ENCODE peak calls at places on chromosomes 12 and 14, in six cellular contexts. V is suprapubic skin, I is stomach, W is HCT116, L is vagina, E is HL-60. F is an unnamed sample.

GRCh38 chr12:24822121-24822899 is 126.6 kb downstream of the BCAT1 start:
- DNase-seq in V (no peak), I (no peak), W (no peak), L (no peak), E (no peak), F (no peak)

GRCh38 chr14:102164241-102164641 is 24.5 kb downstream of the WDR20 start:
- DNase-seq in V (no peak), I (no peak), W (no peak), L (no peak), E (no peak), F (no peak)

GRCh38 chr14:103126873-103127304 is 3.6 kb downstream of the TNFAIP2 start:
- DNase-seq in V (no peak), I (peak; percentile 88), W (no peak), L (no peak), E (no peak), F (peak; percentile 71)

GRCh38 chr12:15788266-15789214 is 648 bp downstream of the EPS8 start:
- DNase-seq in V (peak; percentile 60), I (peak; percentile 60), W (peak; percentile 34), L (no peak), E (no peak), F (peak; percentile 51)

GRCh38 chr12:92178340-92178739 is 32.7 kb upstream of the BTG1 start:
- DNase-seq in V (no peak), I (no peak), W (no peak), L (no peak), E (no peak), F (no peak)

GRCh38 chr12:122423258-122424165 is 1.0 kb upstream of the CLIP1 start:
- DNase-seq in V (no peak), I (no peak), W (peak; percentile 50), L (no peak), E (no peak), F (peak; percentile 31)

GRCh38 chr14:64899958-64900357 is 14.3 kb upstream of the CHURC1 start:
- DNase-seq in V (no peak), I (no peak), W (no peak), L (no peak), E (no peak), F (no peak)

GRCh38 chr12:75650989-75651695 is 139.7 kb upstream of the KRR1 start:
- DNase-seq in V (no peak), I (no peak), W (no peak), L (no peak), E (no peak), F (no peak)

GRCh38 chr14:53924754-53925153 is 31.9 kb downstream of the BMP4 start:
- DNase-seq in V (no peak), I (no peak), W (peak; percentile 10), L (no peak), E (no peak), F (no peak)

GRCh38 chr14:29039171-29039570 is 272.6 kb downstream of the FOXG1 start:
- DNase-seq in V (no peak), I (no peak), W (no peak), L (no peak), E (no peak), F (no peak)

GRCh38 chr12:21617030-21617429 is 12.4 kb upstream of the GYS2 start:
- DNase-seq in V (no peak), I (no peak), W (no peak), L (no peak), E (no peak), F (no peak)

GRCh38 chr14:74426202-74426582 is at the start of gene SYNDIG1L:
- DNase-seq in V (no peak), I (no peak), W (no peak), L (peak; percentile 31), E (no peak), F (no peak)

GRCh38 chr14:74425525-74426201 is 347 bp downstream of the SYNDIG1L start:
- DNase-seq in V (no peak), I (no peak), W (no peak), L (no peak), E (no peak), F (peak; percentile 28)

GRCh38 chr14:74427651-74428050 is 1.6 kb upstream of the SYNDIG1L start:
- DNase-seq in V (no peak), I (no peak), W (no peak), L (peak; percentile 88), E (no peak), F (no peak)

GRCh38 chr14:74429221-74429691 is 3.2 kb upstream of the SYNDIG1L start:
- DNase-seq in V (no peak), I (no peak), W (no peak), L (peak; percentile 16), E (no peak), F (no peak)

DNA sequence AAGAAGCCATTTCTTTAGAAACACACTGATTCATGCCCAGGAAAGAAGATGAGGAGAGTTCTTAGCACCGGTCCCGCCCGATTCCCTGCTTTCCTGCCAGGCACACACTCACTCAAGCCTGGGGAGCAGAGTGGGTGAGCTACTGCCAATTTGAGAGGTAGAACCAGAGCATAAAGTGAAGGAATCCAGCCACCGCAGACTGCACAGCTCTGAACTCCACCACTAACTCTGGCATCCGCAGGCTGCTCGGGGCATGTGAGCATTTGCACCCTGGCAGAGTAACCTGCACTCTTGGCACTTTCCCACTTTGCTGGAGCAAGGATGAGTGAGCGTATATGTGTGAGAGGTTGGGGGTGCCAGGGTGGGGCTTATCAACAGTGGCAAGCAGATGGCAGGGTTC is 4.0 kb upstream of the SYNDIG1L start:
- DNase-seq in V (no peak), I (no peak), W (no peak), L (peak; percentile 43), E (no peak), F (no peak)
- TF ChIP-seq POLR2AphosphoS5 in V (no peak), I (no peak), W (no peak), L (no peak), E (no peak), F (no peak)

GRCh38 chr12:388547-389137 is 478 bp downstream of the KDM5A start:
- DNase-seq in V (no peak), I (no peak), W (no peak), L (no peak), E (no peak), F (peak; percentile 11)

GRCh38 chr12:389138-390096 is at the start of gene KDM5A:
- DNase-seq in V (peak; percentile 93), I (peak; percentile 92), W (peak; percentile 90), L (no peak), E (peak; percentile 94), F (peak; percentile 94)

GRCh38 chr12:388012-388411 is 1.1 kb downstream of the KDM5A start:
- DNase-seq in V (no peak), I (no peak), W (no peak), L (no peak), E (no peak), F (no peak)

GRCh38 chr12:386651-387050 is 2.5 kb downstream of the KDM5A start:
- DNase-seq in V (no peak), I (no peak), W (no peak), L (no peak), E (no peak), F (no peak)
- H3K4me3 ChIP-seq in V (peak overlapping the region; percentile 79), I (peak overlapping the region; percentile 93), W (no peak overlapping the region), L (no peak overlapping the region), E (peak overlapping the region; percentile 74), F (no peak overlapping the region)

GRCh38 chr12:29816869-29817730 is 33.4 kb upstream of the TMTC1 start:
- DNase-seq in V (no peak), I (no peak), W (no peak), L (no peak), E (no peak), F (no peak)
- TF ChIP-seq POLR2AphosphoS5 in V (no peak), I (no peak), W (no peak), L (no peak), E (no peak), F (no peak)

DNA sequence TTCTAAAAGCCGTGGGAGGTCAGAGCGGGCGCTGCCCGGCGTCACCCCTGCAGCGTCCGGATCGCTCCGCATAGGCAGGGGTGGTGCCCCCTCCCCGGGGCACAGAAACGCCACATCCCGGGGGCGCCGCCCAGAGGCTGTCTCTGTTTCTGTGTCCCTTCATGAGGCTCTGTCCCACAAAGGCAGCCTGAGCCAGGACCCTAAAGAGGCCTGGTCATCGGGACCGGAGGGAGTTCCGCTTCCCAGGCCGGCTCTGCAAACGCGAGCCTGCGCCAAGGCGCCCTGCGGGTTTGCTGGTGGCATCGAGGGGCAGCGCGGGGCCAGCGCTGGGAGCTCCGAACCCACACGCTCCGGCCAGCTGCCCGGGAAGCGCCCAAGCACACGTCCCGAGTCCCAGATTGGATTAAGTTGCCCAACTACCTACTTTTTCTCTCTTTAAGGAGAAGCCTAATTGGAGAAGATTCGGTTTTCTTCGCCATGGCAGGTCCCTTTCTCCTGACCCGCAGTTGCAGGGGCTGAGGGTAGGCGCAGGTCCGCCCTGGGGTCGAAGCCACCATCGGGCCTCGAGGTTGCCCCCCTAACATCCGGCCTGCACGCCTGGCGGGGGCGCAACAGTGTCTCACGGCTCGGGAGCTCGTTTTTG is 421.7 kb downstream of the VRK1 start:
- DNase-seq in V (no peak), I (no peak), W (no peak), L (no peak), E (no peak), F (no peak)
- H3K4me3 ChIP-seq in V (peak overlapping the region; percentile 47), I (peak overlapping the region; percentile 44), W (no peak overlapping the region), L (peak overlapping the region; percentile 1), E (no peak overlapping the region), F (no peak overlapping the region)

DNA sequence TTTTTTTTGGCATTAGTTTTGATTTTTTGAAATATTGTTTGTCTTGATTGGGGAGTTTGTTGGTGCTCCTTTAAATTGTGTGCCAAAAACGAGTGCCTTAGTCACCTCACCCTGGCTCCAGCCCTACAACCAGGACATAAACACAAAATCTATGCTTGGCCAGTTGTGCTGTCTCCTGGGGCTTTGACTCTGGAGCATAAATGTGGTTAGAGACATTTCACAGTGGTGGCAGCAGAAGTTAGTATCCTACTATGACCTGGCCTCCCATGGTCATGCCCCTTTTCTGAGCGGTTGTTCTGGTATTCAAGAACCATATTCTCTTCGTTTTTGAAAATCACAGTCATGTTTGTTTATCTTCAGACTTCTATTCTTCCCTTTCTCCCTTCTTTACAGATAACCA is 70.7 kb upstream of the PSMA6 start:
- DNase-seq in V (no peak), I (no peak), W (no peak), L (no peak), E (no peak), F (no peak)
- TF ChIP-seq POLR2AphosphoS5 in V (no peak), I (no peak), W (no peak), L (no peak), E (no peak), F (no peak)

DNA sequence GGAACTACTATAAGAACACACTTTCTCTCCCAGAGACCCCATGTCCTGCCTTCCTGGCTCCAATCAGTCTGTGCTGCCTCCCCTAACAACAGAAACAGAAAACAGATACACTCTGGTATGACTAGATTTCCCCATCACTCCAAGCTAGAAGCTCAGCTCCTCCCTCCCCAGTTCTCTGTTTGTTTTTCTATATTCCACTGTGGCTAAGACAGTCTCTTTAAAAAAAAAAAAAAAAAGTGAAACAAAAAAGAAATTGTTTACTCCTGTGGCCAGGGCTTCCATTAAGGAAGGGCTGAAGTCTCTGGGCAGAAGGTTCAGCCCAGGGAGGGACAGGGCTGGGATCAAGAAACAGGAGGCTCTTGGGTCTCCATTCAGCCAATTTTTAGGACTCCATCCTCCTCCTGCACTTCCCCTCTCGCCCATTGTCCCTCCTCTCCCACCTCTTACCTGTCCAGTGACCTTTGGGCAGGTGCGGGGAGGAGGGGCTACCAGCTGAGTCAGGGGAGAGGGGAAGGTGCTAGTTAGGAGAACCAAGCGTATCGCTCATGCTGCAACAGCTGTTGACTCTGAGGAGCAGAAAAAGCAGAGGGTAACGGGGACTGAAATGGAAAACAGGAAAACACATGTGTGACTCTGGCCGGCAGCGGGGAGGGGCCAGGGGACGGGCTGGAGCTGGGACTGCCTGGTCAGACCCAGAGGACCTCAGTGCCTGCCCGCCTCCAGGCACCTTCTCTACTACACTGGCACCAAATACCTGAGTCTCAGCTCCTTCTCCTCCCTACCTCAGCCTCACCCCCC is 4.2 kb upstream of the SLC7A7 start:
- DNase-seq in V (no peak), I (peak; percentile 57), W (no peak), L (no peak), E (no peak), F (peak; percentile 64)
- H3K4me3 ChIP-seq in V (peak overlapping the region; percentile 40), I (peak overlapping the region; percentile 29), W (no peak overlapping the region), L (peak overlapping the region; percentile 21), E (no peak overlapping the region), F (no peak overlapping the region)